ENCODE peak calls at places on chromosomes 1 and 21, in ten cellular contexts. B is non-pigmented ciliary epithelial cell, R is AG04450, J is colonic mucosa, Y is IMR-90, W is HuH-7.5, P is fibroblast of the aortic adventitia, C is amniotic epithelial cell, V is neural crest cell, D is RPMI7951. T is an unnamed sample.

GRCh38 chr1:177305040-177306018 is 134.6 kb downstream of the BRINP2 start:
- DNase-seq in C (no peak), Y (no peak), P (no peak), R (no peak), B (no peak), D (no peak), V (no peak), W (no peak), J (no peak), T (no peak)

GRCh38 chr1:230824571-230825060 is 43.7 kb downstream of the C1orf198 start:
- DNase-seq in R (no peak), W (no peak), V (no peak), P (peak), C (no peak), D (peak), Y (peak), J (no peak), B (no peak), T (no peak)

GRCh38 chr1:5688479-5689077 is 303.6 kb downstream of the NPHP4 start:
- DNase-seq in D (no peak), Y (no peak), C (no peak), V (no peak), J (peak), R (no peak), P (no peak), W (no peak), B (no peak), T (no peak)

GRCh38 chr1:115293899-115294298 is 44.1 kb downstream of the NGF start:
- DNase-seq in D (no peak), B (no peak), C (no peak), V (no peak), W (no peak), P (no peak), Y (no peak), J (no peak), R (no peak), T (no peak)

GRCh38 chr21:34889537-34890257 is 159.4 kb downstream of the RUNX1 start:
- DNase-seq in W (peak), Y (peak), C (peak), J (peak), D (peak), R (no peak), B (no peak), P (peak), V (peak), T (peak)

GRCh38 chr1:146032613-146033219 is 11.2 kb upstream of the HJV start:
- DNase-seq in P (peak), V (no peak), C (peak), D (peak), W (no peak), B (no peak), R (no peak), Y (peak), J (no peak), T (peak)

GRCh38 chr1:197339092-197339836 is 71.2 kb downstream of the CRB1 start:
- DNase-seq in P (no peak), V (no peak), B (no peak), Y (no peak), R (no peak), D (no peak), J (no peak), W (no peak), C (no peak), T (no peak)

GRCh38 chr1:14945132-14946010 is 208.2 kb upstream of the TMEM51 start:
- DNase-seq in W (no peak), D (peak), J (peak), B (peak), R (peak), Y (peak), V (no peak), P (peak), C (peak), T (peak)

GRCh38 chr1:200213921-200214320 is 186.4 kb downstream of the NR5A2 start:
- DNase-seq in D (no peak), R (no peak), B (no peak), C (no peak), P (no peak), Y (no peak), J (no peak), V (no peak), W (no peak), T (no peak)

GRCh38 chr1:244735404-244735803 is 82.5 kb downstream of the DESI2 start:
- DNase-seq in W (no peak), Y (peak), P (no peak), B (no peak), V (no peak), D (no peak), C (no peak), J (no peak), R (no peak), T (no peak)

GRCh38 chr1:1574721-1575537 is at the start of gene SSU72:
- DNase-seq in Y (peak), J (peak), R (peak), B (peak), C (peak), P (peak), W (peak), D (peak), V (peak), T (peak)

GRCh38 chr1:215794151-215794550 is 227.0 kb downstream of the KCTD3 start:
- DNase-seq in B (no peak), D (no peak), W (no peak), R (no peak), J (no peak), C (no peak), Y (no peak), P (no peak), V (no peak), T (no peak)

GRCh38 chr1:76501136-76501535 is 366.1 kb upstream of the ST6GALNAC5 start:
- DNase-seq in W (no peak), D (no peak), P (no peak), Y (no peak), B (no peak), R (no peak), J (no peak), C (peak), V (no peak), T (no peak)

GRCh38 chr1:112549590-112549989 is 40.8 kb downstream of the WNT2B start:
- DNase-seq in V (no peak), R (no peak), J (no peak), P (no peak), W (no peak), B (no peak), D (no peak), C (no peak), Y (no peak), T (no peak)

GRCh38 chr1:12383786-12384185 is 154.0 kb downstream of the VPS13D start:
- DNase-seq in P (no peak), W (no peak), R (no peak), C (peak), B (no peak), J (no peak), Y (peak), D (no peak), V (no peak), T (no peak)

GRCh38 chr1:205285391-205286101 is 36.0 kb downstream of the NUAK2 start:
- DNase-seq in P (no peak), R (no peak), J (no peak), B (no peak), Y (no peak), V (no peak), D (peak), W (no peak), C (peak), T (peak)

GRCh38 chr1:242245255-242245654 is 246.4 kb upstream of the MAP1LC3C start:
- DNase-seq in B (no peak), C (no peak), R (no peak), P (no peak), W (no peak), V (no peak), Y (no peak), D (no peak), J (no peak), T (no peak)

GRCh38 chr21:35963920-35964451 is 96.3 kb downstream of the SETD4 start:
- DNase-seq in V (no peak), W (no peak), R (no peak), J (no peak), C (no peak), P (no peak), Y (peak), B (no peak), D (peak), T (peak)

GRCh38 chr1:53560572-53561487 is 101.6 kb downstream of the DMRTB1 start:
- DNase-seq in V (no peak), W (no peak), C (no peak), Y (peak), R (no peak), B (no peak), D (no peak), P (no peak), J (no peak), T (no peak)

GRCh38 chr1:203342192-203342940 is 8.6 kb downstream of the FMOD start:
- DNase-seq in Y (peak), V (peak), B (no peak), D (peak), R (no peak), C (no peak), W (peak), J (peak), P (peak), T (peak)

GRCh38 chr1:235557495-235557894 is 53.2 kb upstream of the B3GALNT2 start:
- DNase-seq in P (no peak), B (no peak), Y (no peak), V (no peak), D (no peak), R (no peak), W (no peak), J (peak), C (no peak), T (no peak)

GRCh38 chr1:93081716-93082115 is 2.6 kb downstream of the MTF2 start:
- DNase-seq in V (no peak), R (peak), B (peak), D (peak), J (no peak), Y (peak), W (no peak), P (peak), C (peak), T (peak)

GRCh38 chr1:205972081-205972480 is 28.8 kb upstream of the SLC26A9 start:
- DNase-seq in R (no peak), P (no peak), J (no peak), C (no peak), V (no peak), D (no peak), B (no peak), Y (no peak), W (no peak), T (no peak)

GRCh38 chr21:32094792-32095191 is 184.1 kb downstream of the MIS18A start:
- DNase-seq in B (no peak), C (no peak), J (no peak), R (no peak), D (peak), Y (peak), P (peak), W (no peak), V (no peak), T (peak)

GRCh38 chr1:36350659-36351171 is 27.3 kb upstream of the EVA1B start:
- DNase-seq in R (no peak), W (no peak), Y (peak), J (no peak), B (no peak), D (peak), P (peak), C (peak), V (no peak), T (no peak)

GRCh38 chr1:172143384-172144025 is 277.0 kb upstream of the C1orf105 start:
- DNase-seq in D (peak), P (peak), B (no peak), V (no peak), C (peak), W (no peak), R (no peak), J (no peak), Y (peak), T (peak)

GRCh38 chr1:169148472-169149252 is 42.2 kb downstream of the ATP1B1 start:
- DNase-seq in V (no peak), B (no peak), D (no peak), C (no peak), R (no peak), W (peak), J (peak), P (no peak), Y (no peak), T (no peak)

GRCh38 chr1:21852282-21853129 is 40.4 kb downstream of the LDLRAD2 start:
- DNase-seq in P (no peak), V (no peak), Y (no peak), C (no peak), B (no peak), R (no peak), J (peak), W (no peak), D (no peak), T (no peak)

GRCh38 chr1:43565600-43566360 is 35.1 kb downstream of the PTPRF start:
- DNase-seq in C (peak), V (peak), W (no peak), B (no peak), R (no peak), J (peak), P (peak), D (peak), Y (peak), T (peak)

GRCh38 chr1:63205776-63206175 is 116.6 kb upstream of the FOXD3 start:
- DNase-seq in C (no peak), W (no peak), Y (no peak), B (no peak), R (no peak), P (no peak), V (no peak), D (no peak), J (no peak), T (no peak)

GRCh38 chr21:31132574-31133242 is 94.4 kb upstream of the KRTAP19-8 start:
- DNase-seq in Y (peak), C (no peak), B (peak), J (no peak), W (no peak), P (no peak), V (no peak), D (peak), R (no peak), T (peak)

GRCh38 chr1:175363046-175363445 is 170.5 kb upstream of the KIAA0040 start:
- DNase-seq in C (no peak), W (no peak), D (no peak), P (no peak), R (no peak), J (no peak), Y (no peak), V (no peak), B (no peak), T (no peak)

GRCh38 chr1:119323216-119323982 is 45.2 kb upstream of the HAO2 start:
- DNase-seq in D (no peak), V (no peak), C (no peak), B (no peak), W (no peak), R (no peak), Y (no peak), P (no peak), J (no peak), T (no peak)